ENCODE peak calls at places on chromosome 6, in six cellular contexts. M, I, G, P, Y and Q are unnamed samples.

GRCh38 chr6:37137201-37137880 is 32.6 kb upstream of the PIM1 start:
- DNase-seq in M (peak), P (peak), Y (peak), G (peak), I (peak), Q (no peak)

GRCh38 chr6:25155221-25155620 is 124.0 kb upstream of the CARMIL1 start:
- DNase-seq in P (no peak), Y (no peak), I (no peak), G (no peak), M (no peak), Q (no peak)

GRCh38 chr6:38943964-38944363 is 104.6 kb upstream of the GLP1R start:
- DNase-seq in G (no peak), P (no peak), Y (no peak), M (peak), I (no peak), Q (no peak)

GRCh38 chr6:31712296-31712695 is 2.9 kb upstream of the LY6G6D start:
- DNase-seq in M (no peak), Y (no peak), I (no peak), G (no peak), P (no peak), Q (no peak)

GRCh38 chr6:117938324-117938995 is 31.4 kb downstream of the SLC35F1 start:
- DNase-seq in G (no peak), M (peak), P (no peak), Y (no peak), I (no peak), Q (no peak)

GRCh38 chr6:50141100-50141499 is 91.4 kb upstream of the DEFB112 start:
- DNase-seq in Y (no peak), I (no peak), P (no peak), G (no peak), M (peak), Q (no peak)

GRCh38 chr6:111710911-111711310 is 105.2 kb upstream of the TRAF3IP2 start:
- DNase-seq in M (no peak), P (no peak), I (no peak), G (no peak), Y (no peak), Q (no peak)

GRCh38 chr6:1950631-1951030 is 294.8 kb downstream of the GMDS start:
- DNase-seq in Y (no peak), G (no peak), P (no peak), I (no peak), M (no peak), Q (no peak)

GRCh38 chr6:151627689-151628444 is 134.1 kb downstream of the CCDC170 start:
- DNase-seq in P (no peak), I (peak), G (no peak), Y (peak), M (peak), Q (no peak)

GRCh38 chr6:69216127-69216526 is 580.7 kb downstream of the LMBRD1 start:
- DNase-seq in P (no peak), I (no peak), Y (no peak), M (no peak), G (no peak), Q (no peak)

GRCh38 chr6:378958-379366 is 12.6 kb upstream of the IRF4 start:
- DNase-seq in P (no peak), Y (no peak), I (no peak), G (no peak), M (no peak), Q (no peak)

GRCh38 chr6:168103036-168103830 is 24.2 kb upstream of the FRMD1 start:
- DNase-seq in Y (no peak), G (no peak), I (no peak), P (no peak), M (no peak), Q (no peak)

GRCh38 chr6:127343753-127344659 is 597 bp upstream of the ECHDC1 start:
- DNase-seq in G (peak), I (peak), Y (peak), P (no peak), M (peak), Q (no peak)

GRCh38 chr6:43833223-43833995 is 63.4 kb downstream of the VEGFA start:
- DNase-seq in G (peak), M (peak), Y (no peak), P (no peak), I (peak), Q (no peak)

GRCh38 chr6:82767037-82767436 is 298.6 kb downstream of the UBE3D start:
- DNase-seq in P (no peak), Y (no peak), G (no peak), M (no peak), I (no peak), Q (no peak)